ENCODE peak calls at places on chromosomes 7 and 10, in six cellular contexts. P is IMR-90, T is HepG2, S is GM12878, L is SK-N-SH, R is K562. A is an unnamed sample.

GRCh38 chr10:101310528-101311439 is 43.2 kb upstream of the BTRC start:
- DNase-seq in L (peak), T (no peak), P (no peak), R (no peak), S (no peak), A (no peak)

GRCh38 chr10:33087922-33088321 is 129.9 kb upstream of the ITGB1 start:
- DNase-seq in T (no peak), R (no peak), P (no peak), S (no peak), L (no peak), A (no peak)

GRCh38 chr7:39172137-39172536 is 194.4 kb downstream of the POU6F2 start:
- DNase-seq in P (no peak), T (no peak), L (no peak), S (no peak), R (no peak), A (no peak)

GRCh38 chr10:21184216-21184615 is 287.1 kb upstream of the NEBL start:
- DNase-seq in T (no peak), S (no peak), L (no peak), R (no peak), P (no peak), A (no peak)

GRCh38 chr7:152307902-152308301 is 127.9 kb downstream of the KMT2C start:
- DNase-seq in L (no peak), P (no peak), S (no peak), R (no peak), T (no peak), A (no peak)

GRCh38 chr10:80477813-80478212 is 23.7 kb downstream of the TSPAN14 start:
- DNase-seq in T (no peak), R (peak), S (no peak), L (no peak), P (peak), A (peak)

GRCh38 chr7:85021090-85021704 is 165.7 kb downstream of the SEMA3D start:
- DNase-seq in L (no peak), T (no peak), S (no peak), P (peak), R (peak), A (peak)

GRCh38 chr10:122234416-122234815 is 36.7 kb upstream of the BTBD16 start:
- DNase-seq in T (no peak), P (peak), S (no peak), L (peak), R (no peak), A (no peak)

GRCh38 chr7:50826371-50827172 is 43.9 kb upstream of the GRB10 start:
- DNase-seq in S (no peak), R (peak), T (peak), P (peak), L (no peak), A (peak)

GRCh38 chr10:71623098-71623985 is 96.2 kb downstream of the C10orf105 start:
- DNase-seq in T (no peak), P (peak), R (peak), L (no peak), S (no peak), A (peak)

GRCh38 chr10:78931333-78932083 is 137.3 kb upstream of the ZMIZ1 start:
- DNase-seq in L (peak), S (no peak), R (no peak), P (peak), T (no peak), A (no peak)

GRCh38 chr7:4139656-4140320 is 542.3 kb upstream of the FOXK1 start:
- DNase-seq in L (no peak), T (no peak), P (no peak), R (no peak), S (no peak), A (no peak)

GRCh38 chr7:77903597-77903996 is 105.0 kb downstream of the PHTF2 start:
- DNase-seq in P (peak), R (peak), L (peak), S (no peak), T (peak), A (peak)

GRCh38 chr10:87608756-87609155 is 50.9 kb upstream of the PAPSS2 start:
- DNase-seq in L (peak), S (no peak), R (no peak), T (no peak), P (no peak), A (no peak)

GRCh38 chr7:131071786-131072504 is 255.7 kb upstream of the MKLN1 start:
- DNase-seq in T (no peak), R (peak), S (no peak), P (peak), L (peak), A (peak)

GRCh38 chr7:107638594-107638993 is 22.0 kb upstream of the SLC26A4 start:
- DNase-seq in T (no peak), S (peak), L (no peak), R (no peak), P (no peak), A (no peak)
- TF ChIP-seq SMC3 in T (no peak), S (no peak), L (no peak), R (no peak), P (no peak), A (no peak)

GRCh38 chr10:63267414-63268138 is 134.4 kb downstream of the NRBF2 start:
- DNase-seq in R (peak), T (peak), L (no peak), P (peak), S (no peak), A (peak)
- TF ChIP-seq SMC3 in R (no peak), T (no peak), L (no peak), P (no peak), S (no peak), A (no peak)

DNA sequence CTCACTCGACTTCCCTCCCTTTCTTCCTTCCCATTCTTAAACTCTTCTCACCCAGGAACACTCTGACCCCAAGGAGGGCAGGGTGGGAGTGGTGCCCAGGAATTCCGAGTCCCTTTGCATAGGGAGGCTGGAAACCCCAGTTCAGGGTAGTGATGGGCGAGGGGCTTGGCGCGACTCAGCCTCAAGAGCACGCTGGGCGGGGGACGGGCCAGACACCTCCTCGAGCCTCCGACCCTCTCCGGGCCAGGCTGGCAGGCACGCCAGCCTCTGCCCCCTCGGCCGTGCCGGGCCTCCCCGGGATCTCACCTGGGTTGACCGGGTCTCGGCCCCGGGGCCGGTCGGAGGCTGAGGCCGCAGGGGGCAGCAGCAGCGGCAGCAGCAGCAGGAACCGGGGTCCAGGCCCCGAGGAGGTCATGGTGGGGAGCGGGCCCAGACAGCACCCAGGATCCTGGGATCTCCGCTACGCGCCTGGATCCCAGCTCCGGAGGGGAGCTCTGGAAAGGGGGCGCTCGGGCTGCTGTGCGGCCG is 457 bp downstream of the PLOD3 start:
- DNase-seq in S (no peak), L (no peak), P (no peak), R (no peak), T (no peak), A (no peak)
- TF ChIP-seq SMC3 in S (no peak), L (no peak), P (no peak), R (no peak), T (no peak), A (no peak)

GRCh38 chr10:2950546-2950945 is 116.8 kb upstream of the PFKP start:
- DNase-seq in R (no peak), T (no peak), P (no peak), L (no peak), S (no peak), A (no peak)

GRCh38 chr10:2951235-2951835 is 116.0 kb upstream of the PFKP start:
- DNase-seq in T (no peak), R (no peak), P (no peak), L (no peak), S (no peak), A (no peak)

GRCh38 chr10:2948127-2948854 is 119.1 kb upstream of the PFKP start:
- DNase-seq in T (no peak), S (peak), L (no peak), R (no peak), P (no peak), A (no peak)

GRCh38 chr10:2949221-2949947 is 118.0 kb upstream of the PFKP start:
- DNase-seq in L (no peak), T (no peak), S (no peak), R (no peak), P (no peak), A (no peak)

DNA sequence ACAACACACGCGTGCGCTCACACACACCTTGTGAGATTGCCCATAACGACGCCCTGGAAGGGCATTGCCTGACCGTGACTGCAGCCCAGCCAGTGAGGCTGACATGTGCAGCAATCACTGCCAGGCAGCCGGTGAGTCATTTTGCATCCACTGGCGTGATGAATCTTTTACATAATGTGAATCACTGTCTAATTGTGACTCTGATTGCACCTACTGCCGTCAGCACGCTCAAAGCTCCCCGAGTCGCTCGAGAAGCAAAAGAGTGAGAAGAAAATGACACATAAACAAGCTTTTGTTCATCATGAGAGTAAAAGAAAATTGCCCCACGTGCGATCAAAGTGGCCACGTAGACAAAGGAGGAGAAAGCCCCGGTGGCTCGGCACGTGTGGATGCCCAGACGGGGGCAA is 117.4 kb upstream of the PFKP start:
- DNase-seq in S (peak), R (no peak), P (peak), T (no peak), L (no peak), A (peak)
- TF ChIP-seq SMC3 in S (no peak), R (no peak), P (no peak), T (no peak), L (no peak), A (no peak)

GRCh38 chr10:25678220-25678619 is 255.8 kb upstream of the MYO3A start:
- DNase-seq in L (no peak), R (no peak), S (no peak), P (no peak), T (no peak), A (no peak)
- TF ChIP-seq SMC3 in L (no peak), R (no peak), S (no peak), P (no peak), T (no peak), A (no peak)

DNA sequence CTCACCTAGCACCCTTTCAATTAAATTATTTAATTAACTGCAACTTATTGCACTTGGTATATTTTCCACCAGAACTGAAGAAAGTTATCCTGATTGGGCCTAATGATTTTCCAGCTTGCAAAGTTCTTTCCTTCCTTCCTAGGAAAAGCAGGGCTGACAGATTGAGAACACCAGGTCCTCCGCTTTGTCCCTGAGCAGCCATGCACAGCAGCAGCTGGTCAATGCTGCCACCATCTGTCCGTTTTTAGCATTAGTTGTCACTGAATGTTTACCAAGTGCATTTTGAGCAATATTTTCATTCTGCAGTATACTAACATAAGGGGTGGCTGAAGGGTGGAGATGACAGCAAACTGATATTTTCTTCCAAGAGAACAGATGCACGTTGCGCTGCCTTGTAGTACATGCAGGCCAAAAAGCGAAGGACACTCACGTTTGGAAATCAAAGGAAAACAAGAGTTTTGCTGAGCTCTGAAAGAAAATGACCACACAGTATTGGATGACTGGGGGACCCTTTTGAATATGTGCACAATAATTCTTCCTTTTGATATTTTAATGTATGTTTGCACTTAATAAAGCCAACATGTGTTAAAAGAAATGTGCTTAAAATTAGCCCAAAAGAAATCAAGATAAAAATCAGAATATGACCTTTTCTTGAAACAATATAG is 248.8 kb upstream of the PTN start:
- DNase-seq in T (peak), R (peak), P (peak), S (no peak), L (peak), A (peak)
- TF ChIP-seq SMC3 in T (peak), R (peak), P (peak), S (peak), L (peak), A (peak)

DNA sequence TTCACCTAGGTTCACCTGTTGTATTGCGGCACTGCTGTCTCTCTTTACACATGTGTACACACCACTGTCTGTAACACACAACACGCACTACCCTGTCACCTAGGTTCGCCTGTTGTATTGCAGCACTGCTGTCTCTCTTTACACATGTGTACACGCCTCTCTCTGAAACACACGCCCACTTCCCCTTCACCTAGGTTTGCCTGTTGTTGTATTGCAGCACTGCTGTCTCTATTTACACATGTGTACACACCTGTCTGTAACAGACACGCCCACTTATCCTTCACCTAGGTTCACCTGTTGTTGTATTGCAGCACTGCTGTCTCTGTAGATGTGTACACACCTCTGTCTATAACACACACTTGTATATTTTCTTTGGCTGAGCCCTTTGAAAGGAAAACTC is 51.5 kb downstream of the WDR37 start:
- DNase-seq in P (no peak), T (no peak), R (no peak), S (no peak), L (no peak), A (no peak)
- TF ChIP-seq SMC3 in P (no peak), T (no peak), R (no peak), S (no peak), L (no peak), A (no peak)

GRCh38 chr10:63392224-63392623 is 73.6 kb downstream of the JMJD1C start:
- DNase-seq in P (no peak), R (no peak), L (no peak), S (no peak), T (no peak), A (no peak)
- TF ChIP-seq SMC3 in P (no peak), R (no peak), L (no peak), S (no peak), T (no peak), A (no peak)

GRCh38 chr7:69395072-69395714 is 203.1 kb upstream of the AUTS2 start:
- DNase-seq in S (no peak), T (no peak), P (no peak), R (no peak), L (no peak), A (peak)
- TF ChIP-seq SMC3 in S (no peak), T (no peak), P (no peak), R (no peak), L (no peak), A (no peak)